ENCODE peak calls at places on chromosomes 6 and 20, in ten cellular contexts. N, X, R, I, E, S, B, O, K and C are unnamed samples.
A peak's percentile ranks its signal among the peaks of the same experiment; 100 is the strongest.

GRCh38 chr6:10453596-10453995 is 38.7 kb upstream of the TFAP2A start:
- DNase-seq in R (no peak), B (no peak), X (no peak), I (no peak), S (no peak), K (no peak), E (no peak), N (no peak), O (no peak), C (no peak)

GRCh38 chr6:148700713-148701392 is 46.0 kb upstream of the UST start:
- DNase-seq in K (no peak), X (no peak), O (no peak), N (no peak), B (no peak), S (no peak), I (no peak), R (no peak), E (peak; percentile 49), C (no peak)

GRCh38 chr20:8330785-8331699 is 199.0 kb downstream of the PLCB1 start:
- DNase-seq in E (no peak), I (no peak), B (no peak), X (no peak), R (no peak), S (no peak), K (no peak), O (no peak), N (no peak), C (no peak)

GRCh38 chr20:21102252-21102609 is 3.9 kb downstream of the LINC00237 start:
- DNase-seq in R (no peak), S (peak; percentile 27), N (no peak), E (no peak), K (no peak), B (no peak), O (no peak), X (peak; percentile 81), I (no peak), C (peak; percentile 24)

GRCh38 chr20:33061626-33062025 is 7.9 kb downstream of the BPIFB3 start:
- DNase-seq in I (no peak), X (no peak), R (no peak), N (no peak), O (no peak), K (no peak), S (no peak), E (no peak), B (no peak), C (no peak)

GRCh38 chr6:116217069-116217468 is 36.8 kb downstream of the TSPYL4 start:
- DNase-seq in X (no peak), B (no peak), K (no peak), O (no peak), R (no peak), I (peak; percentile 24), S (no peak), N (peak; percentile 22), E (peak; percentile 52), C (peak; percentile 60)

GRCh38 chr20:25444556-25444955 is 37.1 kb downstream of the GINS1 start:
- DNase-seq in I (no peak), E (no peak), R (no peak), K (no peak), B (no peak), O (no peak), S (no peak), X (peak; percentile 81), N (no peak), C (no peak)

GRCh38 chr6:20893415-20893814 is 359.2 kb downstream of the CDKAL1 start:
- DNase-seq in E (peak; percentile 18), K (no peak), S (no peak), N (no peak), R (no peak), X (no peak), B (no peak), O (no peak), I (no peak), C (no peak)

GRCh38 chr20:20535051-20535450 is 167.1 kb downstream of the INSM1 start:
- DNase-seq in N (no peak), R (no peak), I (no peak), K (no peak), E (no peak), B (no peak), S (no peak), O (no peak), X (no peak), C (no peak)

GRCh38 chr6:149317656-149318571 is at the start of gene TAB2:
- DNase-seq in X (no peak), O (peak; percentile 46), K (peak; percentile 51), I (no peak), E (no peak), N (peak; percentile 18), R (peak; percentile 43), B (peak; percentile 39), S (no peak), C (peak; percentile 80)

GRCh38 chr6:158018370-158018771 is 36.7 kb downstream of the SYNJ2 start:
- DNase-seq in N (no peak), K (no peak), B (no peak), X (no peak), S (no peak), O (no peak), R (no peak), I (no peak), E (peak; percentile 90), C (no peak)

GRCh38 chr6:5726976-5727718 is 279.6 kb downstream of the NRN1 start:
- DNase-seq in B (no peak), I (no peak), X (no peak), O (no peak), S (no peak), R (no peak), N (no peak), E (peak; percentile 21), K (no peak), C (no peak)

GRCh38 chr6:70725817-70726413 is 58.2 kb downstream of the SMAP1 start:
- DNase-seq in E (peak; percentile 42), S (no peak), I (no peak), X (no peak), B (no peak), N (no peak), R (no peak), K (no peak), O (no peak), C (no peak)

GRCh38 chr6:97925504-97925903 is 642.5 kb upstream of the MMS22L start:
- DNase-seq in R (no peak), I (no peak), K (no peak), X (no peak), N (no peak), S (no peak), B (no peak), E (no peak), O (no peak), C (no peak)

GRCh38 chr6:52815167-52816092 is 11.8 kb upstream of the GSTA1 start:
- DNase-seq in X (no peak), B (peak; percentile 61), O (no peak), E (peak; percentile 50), N (peak; percentile 61), I (peak; percentile 48), R (peak; percentile 71), K (no peak), S (peak; percentile 19), C (peak; percentile 36)

GRCh38 chr6:81820979-81821378 is 68.5 kb upstream of the TENT5A start:
- DNase-seq in B (no peak), I (no peak), E (no peak), N (no peak), S (no peak), K (no peak), O (no peak), R (no peak), X (no peak), C (no peak)

GRCh38 chr6:79079425-79080130 is 1.5 kb upstream of the PHIP start:
- DNase-seq in B (no peak), I (no peak), E (peak; percentile 8), O (no peak), R (no peak), N (no peak), X (no peak), S (no peak), K (no peak), C (peak; percentile 51)

GRCh38 chr20:43463133-43463863 is 5.6 kb downstream of the SRSF6 start:
- DNase-seq in N (no peak), I (no peak), B (no peak), X (no peak), S (no peak), E (no peak), K (no peak), R (no peak), O (no peak), C (no peak)
- TF ChIP-seq POLR2A in N (no peak), I (no peak), B (no peak), X (no peak), S (no peak), E (no peak), K (no peak), R (no peak), O (no peak), C (no peak)

DNA sequence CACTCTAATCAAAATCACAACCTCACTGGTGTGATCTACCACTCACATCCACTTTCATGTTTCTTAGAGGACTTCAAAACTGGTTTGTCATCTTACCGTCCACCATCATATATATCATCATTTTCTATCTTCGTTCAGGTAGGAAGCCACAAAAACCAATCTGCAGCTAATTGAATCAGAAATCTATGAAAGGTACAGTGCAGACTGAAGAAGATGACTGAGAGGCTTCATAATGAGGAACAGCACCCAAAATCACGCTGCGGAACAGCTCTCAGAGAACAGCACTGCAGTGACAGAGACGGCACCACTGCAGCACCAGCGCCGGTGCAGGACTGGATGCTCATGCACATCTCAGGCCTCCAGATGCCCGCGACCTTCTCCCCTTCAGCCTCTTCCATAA is 13.0 kb downstream of the GMDS start:
- DNase-seq in S (no peak), N (no peak), O (no peak), I (no peak), R (no peak), K (no peak), B (no peak), E (no peak), X (no peak), C (no peak)
- TF ChIP-seq POLR2A in S (no peak), N (no peak), O (no peak), I (no peak), R (no peak), K (no peak), B (no peak), E (no peak), X (no peak), C (no peak)

GRCh38 chr6:166636191-166636938 is 9.3 kb upstream of the RPS6KA2 start:
- DNase-seq in N (no peak), K (no peak), B (no peak), O (peak; percentile 61), E (no peak), S (no peak), X (no peak), R (no peak), I (no peak), C (peak; percentile 10)
- TF ChIP-seq POLR2A in N (no peak), K (no peak), B (no peak), O (no peak), E (no peak), S (no peak), X (no peak), R (no peak), I (no peak), C (no peak)

DNA sequence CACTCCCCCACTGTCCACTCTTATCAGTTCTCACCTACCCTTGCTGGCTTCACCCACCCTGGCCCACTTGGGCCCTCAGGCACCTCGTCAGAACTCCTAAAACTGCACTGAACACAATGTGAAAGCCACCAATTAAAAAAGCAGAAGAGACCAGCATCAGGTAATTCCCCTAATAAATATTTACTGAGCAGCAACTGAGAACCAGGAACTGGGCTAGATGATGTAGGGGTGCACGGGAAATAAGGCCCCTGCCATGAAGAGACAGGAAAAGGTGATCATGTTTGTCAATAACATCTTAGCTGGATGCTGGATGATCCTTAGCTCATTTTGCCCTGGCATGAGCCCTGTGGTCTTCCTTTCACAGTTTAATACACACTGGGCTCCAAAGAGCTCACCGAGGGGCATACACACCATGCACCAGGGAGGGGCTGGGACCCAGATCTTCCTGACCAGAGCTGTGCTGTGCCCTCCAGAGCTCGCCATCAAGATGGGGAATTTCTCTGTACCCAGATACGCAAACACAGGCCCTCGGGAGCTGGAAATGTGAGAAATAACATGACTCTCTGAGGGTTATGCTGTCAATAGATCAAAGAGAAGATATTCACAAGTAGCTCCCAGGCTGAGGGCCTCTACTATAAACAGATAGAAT is 113.6 kb upstream of the SLC22A16 start:
- DNase-seq in O (no peak), K (no peak), N (no peak), S (no peak), R (no peak), E (no peak), I (no peak), X (no peak), B (no peak), C (no peak)
- TF ChIP-seq POLR2A in O (no peak), K (no peak), N (no peak), S (no peak), R (no peak), E (no peak), I (no peak), X (no peak), B (no peak), C (no peak)